ENCODE peak calls at places on chromosomes 1 and 21, in nine cellular contexts. K is NCI-H1105; T is H7; V is AML-193; L is DMS79; O is hypothalamus; R is stimulated activated CD8-positive, alpha-beta memory T cell treated with anti-CD3 and anti-CD28 coated beads, Interleukin-4, amount 100 ng/mL, for 24 hours; Z is germinal center; E is T-helper 1 cell. Q is an unnamed sample.

GRCh38 chr1:212727386-212728181 is 27.9 kb upstream of the BATF3 start:
- DNase-seq in K (no peak), T (no peak), V (no peak), L (no peak), O (no peak), R (no peak), Z (no peak), E (no peak), Q (no peak)

GRCh38 chr1:12448746-12449177 is 169.2 kb downstream of the DHRS3 start:
- DNase-seq in K (no peak), T (no peak), V (no peak), L (no peak), O (no peak), R (no peak), Z (no peak), E (no peak), Q (no peak)

GRCh38 chr21:46154955-46155513 is 345 bp downstream of the FTCD start:
- DNase-seq in K (no peak), T (peak; percentile 43), V (no peak), L (no peak), O (no peak), R (no peak), Z (no peak), E (no peak), Q (no peak)

GRCh38 chr1:78691995-78692747 is 42.5 kb downstream of the IFI44 start:
- DNase-seq in K (no peak), T (no peak), V (no peak), L (no peak), O (no peak), R (no peak), Z (no peak), E (no peak), Q (no peak)

GRCh38 chr1:203327684-203328457 is 22.6 kb downstream of the BTG2 start:
- DNase-seq in K (peak; percentile 89), T (peak; percentile 85), V (peak; percentile 90), L (no peak), O (peak; percentile 81), R (no peak), Z (peak; percentile 74), E (peak; percentile 71), Q (peak; percentile 70)

GRCh38 chr1:25033030-25033827 is 103.2 kb upstream of the RUNX3 start:
- DNase-seq in K (no peak), T (no peak), V (no peak), L (no peak), O (no peak), R (no peak), Z (no peak), E (no peak), Q (no peak)

GRCh38 chr21:15953551-15954116 is 223.9 kb downstream of the USP25 start:
- DNase-seq in K (no peak), T (no peak), V (no peak), L (no peak), O (no peak), R (no peak), Z (no peak), E (no peak), Q (no peak)

GRCh38 chr1:36609241-36610027 is 126.7 kb upstream of the CSF3R start:
- DNase-seq in K (peak; percentile 56), T (peak; percentile 91), V (peak; percentile 41), L (peak; percentile 17), O (peak; percentile 37), R (peak; percentile 7), Z (peak; percentile 72), E (peak; percentile 5), Q (peak; percentile 76)

GRCh38 chr1:62912028-62912638 is 128.2 kb downstream of the ATG4C start:
- DNase-seq in K (no peak), T (peak; percentile 7), V (peak; percentile 14), L (no peak), O (no peak), R (no peak), Z (peak; percentile 9), E (no peak), Q (no peak)

GRCh38 chr1:234435620-234436019 is 43.4 kb downstream of the TARBP1 start:
- DNase-seq in K (no peak), T (no peak), V (no peak), L (no peak), O (no peak), R (no peak), Z (no peak), E (no peak), Q (no peak)

GRCh38 chr1:155084722-155085503 is 6.3 kb downstream of the EFNA3 start:
- DNase-seq in K (peak; percentile 96), T (peak; percentile 98), V (peak; percentile 93), L (peak; percentile 95), O (peak; percentile 95), R (peak; percentile 86), Z (peak; percentile 94), E (peak; percentile 88), Q (peak; percentile 96)